ENCODE peak calls at places on chromosomes 12 and 14, in seven cellular contexts. B, Y, D, K, F, P and G are unnamed samples.

GRCh38 chr12:23950011-23950774 is 723 bp upstream of the SOX5 start:
- DNase-seq in D (no peak), B (no peak), P (no peak), F (no peak), K (no peak), Y (peak; percentile 10), G (peak; percentile 30)

GRCh38 chr12:27434673-27435565 is 11.6 kb upstream of the SMCO2 start:
- DNase-seq in D (no peak), P (no peak), Y (peak; percentile 19), K (no peak), B (no peak), F (no peak), G (peak; percentile 25)

GRCh38 chr12:127881371-127882140 is 385.4 kb upstream of the TMEM132C start:
- DNase-seq in Y (no peak), P (no peak), D (no peak), K (no peak), F (no peak), B (no peak), G (no peak)

GRCh38 chr12:13187399-13187798 is 9.1 kb upstream of the EMP1 start:
- DNase-seq in Y (no peak), K (no peak), D (no peak), F (no peak), P (no peak), B (no peak), G (no peak)

GRCh38 chr12:19689226-19689625 is 249.9 kb downstream of the AEBP2 start:
- DNase-seq in B (peak; percentile 9), D (no peak), F (no peak), P (no peak), Y (no peak), K (no peak), G (no peak)

GRCh38 chr12:83850531-83850930 is 1062.1 kb downstream of the SLC6A15 start:
- DNase-seq in D (no peak), B (no peak), Y (no peak), F (no peak), P (no peak), K (no peak), G (no peak)

GRCh38 chr14:25122188-25122587 is 72.2 kb upstream of the STXBP6 start:
- DNase-seq in B (no peak), Y (no peak), D (no peak), P (no peak), K (no peak), F (no peak), G (no peak)

GRCh38 chr12:27782481-27782880 is 2.4 kb upstream of the MANSC4 start:
- DNase-seq in K (no peak), Y (no peak), B (no peak), F (no peak), D (no peak), P (no peak), G (no peak)

GRCh38 chr14:99947695-99948094 is 117.5 kb upstream of the EVL start:
- DNase-seq in B (no peak), Y (no peak), F (no peak), D (no peak), P (no peak), K (no peak), G (no peak)

GRCh38 chr12:110067531-110067930 is 19.2 kb upstream of the C12orf76 start:
- DNase-seq in B (no peak), F (no peak), D (no peak), P (no peak), K (no peak), Y (no peak), G (no peak)

GRCh38 chr12:9868271-9868815 is 811 bp downstream of the CLEC2B start:
- DNase-seq in D (no peak), B (no peak), K (no peak), F (no peak), P (no peak), Y (no peak), G (peak; percentile 2)

GRCh38 chr12:24822121-24822899 is 126.6 kb downstream of the BCAT1 start:
- DNase-seq in P (no peak), K (no peak), B (no peak), D (no peak), Y (no peak), F (no peak), G (no peak)

GRCh38 chr12:88985631-88986030 is 366.7 kb downstream of the DUSP6 start:
- DNase-seq in Y (no peak), K (no peak), B (no peak), P (no peak), F (no peak), D (no peak), G (no peak)

GRCh38 chr12:119423285-119423684 is 88.8 kb downstream of the CCDC60 start:
- DNase-seq in B (no peak), D (no peak), F (no peak), K (no peak), Y (no peak), P (no peak), G (no peak)

GRCh38 chr12:22935501-22935900 is 310.5 kb downstream of the ETNK1 start:
- DNase-seq in P (no peak), Y (no peak), K (no peak), F (no peak), B (no peak), D (no peak), G (no peak)
- H3K4me3 ChIP-seq in P (no peak overlapping the region), Y (no peak overlapping the region), K (no peak overlapping the region), F (no peak overlapping the region), B (no peak overlapping the region), D (peak overlapping the region; percentile 27), G (no peak overlapping the region)

GRCh38 chr12:6347367-6348338 is 5.8 kb upstream of the TNFRSF1A start:
- DNase-seq in K (no peak), Y (no peak), D (peak; percentile 61), B (no peak), F (no peak), P (no peak), G (no peak)
- H3K27ac ChIP-seq in K (no peak overlapping the region), Y (peak overlapping the region; percentile 58), D (peak overlapping the region; percentile 77), B (no peak overlapping the region), F (peak overlapping the region; percentile 72), P (peak overlapping the region; percentile 74), G (no peak overlapping the region)

GRCh38 chr12:6772331-6772695 is at the start of gene LAG3:
- DNase-seq in Y (no peak), D (no peak), F (no peak), P (peak; percentile 38), B (no peak), K (peak; percentile 52), G (no peak)

GRCh38 chr12:6773662-6774351 is 1.5 kb downstream of the LAG3 start:
- DNase-seq in P (no peak), K (peak; percentile 20), F (no peak), D (no peak), B (no peak), Y (no peak), G (no peak)

GRCh38 chr12:6771509-6772330 is 600 bp upstream of the LAG3 start:
- DNase-seq in B (no peak), D (no peak), K (no peak), Y (no peak), P (no peak), F (no peak), G (no peak)

GRCh38 chr12:6774557-6775062 is 2.3 kb downstream of the LAG3 start:
- DNase-seq in Y (no peak), P (no peak), D (no peak), K (peak; percentile 53), F (no peak), B (no peak), G (no peak)

DNA sequence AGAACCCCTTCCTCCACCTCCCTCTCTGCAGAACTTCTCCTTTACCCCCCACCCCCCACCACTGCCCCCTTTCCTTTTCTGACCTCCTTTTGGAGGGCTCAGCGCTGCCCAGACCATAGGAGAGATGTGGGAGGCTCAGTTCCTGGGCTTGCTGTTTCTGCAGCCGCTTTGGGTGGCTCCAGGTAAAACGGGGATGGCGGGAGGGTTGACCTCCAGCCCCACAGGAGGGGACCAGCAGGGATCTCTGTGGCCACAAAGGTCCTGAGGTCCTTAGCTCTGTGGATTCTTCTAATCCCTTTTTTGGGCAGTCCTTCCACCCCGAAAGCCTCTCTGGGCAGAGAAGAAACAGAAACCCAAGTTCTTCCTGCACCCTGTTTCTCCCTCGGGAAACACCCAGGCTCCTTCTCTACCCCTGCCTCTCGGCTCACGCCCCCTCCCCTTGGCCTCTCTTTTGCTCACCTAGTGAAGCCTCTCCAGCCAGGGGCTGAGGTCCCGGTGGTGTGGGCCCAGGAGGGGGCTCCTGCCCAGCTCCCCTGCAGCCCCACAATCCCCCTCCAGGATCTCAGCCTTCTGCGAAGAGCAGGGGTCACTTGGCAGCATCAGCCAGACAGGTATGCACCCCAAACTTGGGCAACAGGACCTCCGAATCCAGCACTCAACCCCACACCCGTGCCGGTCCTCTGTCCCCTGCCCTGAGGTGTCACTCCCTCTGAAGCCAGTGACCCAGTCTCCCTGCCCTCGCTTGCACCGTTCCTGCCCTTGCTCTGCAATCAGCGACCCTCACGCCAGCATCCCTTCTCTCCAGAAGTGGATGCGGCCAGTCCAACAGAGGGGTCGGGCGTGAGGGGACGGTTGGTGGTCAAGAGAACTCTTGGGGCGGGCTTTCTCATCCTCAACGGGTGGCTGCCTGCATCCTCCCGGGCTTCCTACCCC is 675 bp downstream of the LAG3 start:
- DNase-seq in B (no peak), F (no peak), P (no peak), K (no peak), Y (no peak), D (no peak), G (no peak)
- H3K4me3 ChIP-seq in B (no peak overlapping the region), F (peak overlapping the region; percentile 43), P (peak overlapping the region; percentile 18), K (peak overlapping the region; percentile 40), Y (no peak overlapping the region), D (peak overlapping the region; percentile 45), G (no peak overlapping the region)

DNA sequence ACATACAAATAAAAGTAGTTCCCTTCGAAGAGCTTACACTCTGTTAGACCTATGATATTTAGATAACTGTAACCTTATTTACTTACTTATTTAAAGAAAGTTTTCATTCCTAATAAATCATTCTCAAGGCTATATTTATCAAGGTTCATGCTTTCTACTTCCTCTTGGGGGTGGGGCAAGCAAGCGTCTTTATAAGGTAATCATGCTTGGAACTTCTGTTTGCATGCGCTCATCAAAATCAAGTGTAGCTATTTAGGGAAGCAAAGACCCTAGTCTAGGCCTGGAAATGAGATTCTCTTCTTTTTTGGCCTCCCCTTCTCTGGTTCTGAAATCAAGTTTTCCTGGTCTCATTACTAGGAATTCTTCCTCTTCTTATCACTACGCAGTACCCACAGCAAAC is 766 bp downstream of the RERG start:
- DNase-seq in F (no peak), K (no peak), B (no peak), P (no peak), D (no peak), Y (no peak), G (no peak)
- H3K27ac ChIP-seq in F (peak overlapping the region; percentile 63), K (no peak overlapping the region), B (peak overlapping the region; percentile 66), P (peak overlapping the region; percentile 77), D (peak overlapping the region; percentile 86), Y (no peak overlapping the region), G (peak overlapping the region; percentile 92)

GRCh38 chr12:116354950-116355779 is 77.7 kb upstream of the MED13L start:
- DNase-seq in B (no peak), P (no peak), Y (no peak), F (no peak), K (no peak), D (no peak), G (no peak)
- H3K4me3 ChIP-seq in B (no peak overlapping the region), P (no peak overlapping the region), Y (no peak overlapping the region), F (no peak overlapping the region), K (no peak overlapping the region), D (no peak overlapping the region), G (no peak overlapping the region)

GRCh38 chr14:68523994-68524725 is 268.7 kb downstream of the ZFP36L1 start:
- DNase-seq in F (peak; percentile 90), P (no peak), K (no peak), Y (no peak), B (peak; percentile 52), D (no peak), G (no peak)
- H3K27ac ChIP-seq in F (peak overlapping the region; percentile 79), P (peak overlapping the region; percentile 75), K (no peak overlapping the region), Y (no peak overlapping the region), B (no peak overlapping the region), D (peak overlapping the region; percentile 68), G (no peak overlapping the region)